ENCODE peak calls at places on chromosomes 12 and 14, in nine cellular contexts. B is naive thymus-derived CD8-positive, alpha-beta T cell; Q is NCI-H774; S is stimulated activated CD4-positive, alpha-beta T cell treated with anti-CD3 and anti-CD28 coated beads, Interleukin-4, amount 100 ng/mL, for 24 hours; G is cardiac fibroblast; C is omental fat pad; P is fibroblast of the aortic adventitia; T is GM10248; M is mammary epithelial cell. H is an unnamed sample.

GRCh38 chr12:120761581-120761980 is 36.0 kb downstream of the ACADS start:
- DNase-seq in G (peak), M (peak), P (peak), S (no peak), T (no peak), B (no peak), C (no peak), Q (no peak), H (no peak)

GRCh38 chr14:73662439-73663056 is 17.8 kb downstream of the DNAL1 start:
- DNase-seq in C (no peak), T (no peak), S (no peak), P (peak), G (peak), M (peak), B (no peak), Q (no peak), H (peak)

GRCh38 chr12:52419656-52420055 is 13.5 kb upstream of the KRT82 start:
- DNase-seq in G (no peak), C (no peak), B (no peak), T (no peak), Q (no peak), M (peak), P (no peak), S (no peak), H (no peak)

GRCh38 chr12:45214071-45214470 is 1.8 kb upstream of the ANO6 start:
- DNase-seq in M (no peak), C (no peak), T (no peak), G (no peak), P (no peak), Q (no peak), B (no peak), S (no peak), H (no peak)

GRCh38 chr14:68486809-68487208 is 306.1 kb downstream of the ZFP36L1 start:
- DNase-seq in C (no peak), G (no peak), M (no peak), T (no peak), S (no peak), P (no peak), B (no peak), Q (no peak), H (no peak)

GRCh38 chr12:110750784-110751461 is 8.2 kb upstream of the PPP1CC start:
- DNase-seq in G (no peak), M (peak), S (no peak), C (no peak), Q (no peak), B (no peak), T (no peak), P (peak), H (no peak)

GRCh38 chr14:20657216-20658211 is 16.0 kb upstream of the OR6S1 start:
- DNase-seq in Q (no peak), B (no peak), P (no peak), T (no peak), G (peak), C (no peak), S (peak), M (peak), H (peak)

GRCh38 chr12:132621657-132622435 is 3.3 kb downstream of the P2RX2 start:
- DNase-seq in C (no peak), G (no peak), B (no peak), T (no peak), S (no peak), Q (no peak), P (no peak), M (no peak), H (no peak)

GRCh38 chr12:67441736-67442346 is 172.7 kb downstream of the CAND1 start:
- DNase-seq in M (peak), P (peak), T (peak), G (peak), Q (peak), C (peak), S (peak), B (peak), H (peak)

GRCh38 chr12:9364224-9365176 is 156.3 kb upstream of the PZP start:
- DNase-seq in G (peak), S (peak), M (peak), Q (no peak), B (no peak), C (no peak), T (peak), P (peak), H (peak)

GRCh38 chr12:45732250-45732649 is 2.7 kb downstream of the ARID2 start:
- DNase-seq in P (peak), G (peak), T (no peak), M (peak), B (no peak), S (no peak), Q (no peak), C (no peak), H (no peak)

GRCh38 chr12:131831635-131832041 is 3.4 kb downstream of the MMP17 start:
- DNase-seq in B (no peak), Q (peak), S (no peak), T (no peak), P (peak), M (peak), G (peak), C (no peak), H (no peak)

GRCh38 chr14:38749936-38750335 is 353.1 kb downstream of the SEC23A start:
- DNase-seq in M (no peak), T (no peak), S (no peak), Q (no peak), G (no peak), C (no peak), P (no peak), B (no peak), H (no peak)

GRCh38 chr14:46580941-46581671 is 70.5 kb downstream of the RPL10L start:
- DNase-seq in P (no peak), G (peak), C (no peak), Q (no peak), S (no peak), T (peak), M (peak), B (no peak), H (peak)

GRCh38 chr14:53786045-53786444 is 170.6 kb downstream of the BMP4 start:
- DNase-seq in C (no peak), B (no peak), T (no peak), M (no peak), G (peak), Q (no peak), P (no peak), S (no peak), H (no peak)

GRCh38 chr12:45934956-45935355 is 55.4 kb downstream of the SCAF11 start:
- DNase-seq in T (no peak), P (no peak), G (no peak), C (no peak), Q (peak), B (no peak), M (no peak), S (no peak), H (no peak)

GRCh38 chr12:117857632-117858274 is 111.0 kb downstream of the KSR2 start:
- DNase-seq in M (peak), Q (peak), G (peak), S (peak), T (peak), B (peak), P (peak), C (no peak), H (peak)

GRCh38 chr12:63093084-63093483 is 57.9 kb downstream of the AVPR1A start:
- DNase-seq in T (no peak), M (no peak), B (no peak), C (no peak), Q (no peak), G (no peak), S (no peak), P (no peak), H (no peak)

GRCh38 chr14:59197695-59198262 is 9.3 kb downstream of the DAAM1 start:
- DNase-seq in S (no peak), B (no peak), C (no peak), M (no peak), T (no peak), Q (no peak), G (no peak), P (no peak), H (no peak)

GRCh38 chr14:52950898-52951729 is at the start of gene FERMT2:
- DNase-seq in G (peak), S (no peak), M (peak), Q (peak), T (peak), P (peak), B (no peak), C (peak), H (peak)

GRCh38 chr12:92961949-92962348 is 32.9 kb upstream of the EEA1 start:
- DNase-seq in G (peak), P (no peak), M (no peak), C (no peak), T (no peak), Q (no peak), B (no peak), S (no peak), H (no peak)

GRCh38 chr12:19110541-19110940 is 19.0 kb upstream of the PLEKHA5 start:
- DNase-seq in Q (no peak), T (no peak), G (peak), B (no peak), S (no peak), P (peak), C (no peak), M (no peak), H (no peak)

GRCh38 chr12:130805635-130806034 is 33.4 kb downstream of the STX2 start:
- DNase-seq in B (no peak), C (no peak), T (no peak), Q (no peak), M (no peak), S (no peak), G (no peak), P (no peak), H (no peak)

H was measured in iPS DF 6.9.